ENCODE peak calls at places on chromosomes 13 and 19, in five cellular contexts. One of them, this sample, is unnamed.
A peak's percentile ranks its signal among the peaks of the same experiment; 100 is the strongest.

GRCh38 chr13:26787961-26788360 is 27.4 kb upstream of the GPR12 start:
- DNase-seq in RWPE1: no peak
- DNase-seq in upper lobe of right lung: no peak
- DNase-seq in nephron progenitor cell: no peak
- DNase-seq in lower leg skin: no peak
- DNase-seq in this sample: no peak

GRCh38 chr13:80817979-80818378 is 477.1 kb upstream of the SPRY2 start:
- DNase-seq in RWPE1: no peak
- DNase-seq in upper lobe of right lung: no peak
- DNase-seq in nephron progenitor cell: no peak
- DNase-seq in lower leg skin: no peak
- DNase-seq in this sample: no peak

GRCh38 chr19:48964205-48965032 is 690 bp upstream of the FTL start:
- DNase-seq in RWPE1: no peak
- DNase-seq in upper lobe of right lung: no peak
- DNase-seq in nephron progenitor cell: no peak
- DNase-seq in lower leg skin: no peak
- DNase-seq in this sample: no peak

GRCh38 chr19:33304760-33305647 is 2.7 kb upstream of the CEBPA start:
- DNase-seq in RWPE1: no peak
- DNase-seq in upper lobe of right lung: peak; percentile 83
- DNase-seq in nephron progenitor cell: no peak
- DNase-seq in lower leg skin: peak; percentile 74
- DNase-seq in this sample: no peak

GRCh38 chr13:113836917-113837553 is 26.8 kb downstream of the GAS6 start:
- DNase-seq in RWPE1: peak; percentile 77
- DNase-seq in upper lobe of right lung: no peak
- DNase-seq in nephron progenitor cell: no peak
- DNase-seq in lower leg skin: no peak
- DNase-seq in this sample: no peak

GRCh38 chr19:1251503-1252220 is 3.3 kb downstream of the MIDN start:
- DNase-seq in RWPE1: no peak
- DNase-seq in upper lobe of right lung: peak; percentile 94
- DNase-seq in nephron progenitor cell: peak; percentile 36
- DNase-seq in lower leg skin: peak; percentile 95
- DNase-seq in this sample: peak; percentile 80

GRCh38 chr19:44552324-44552723 is 22.8 kb upstream of the CEACAM20 start:
- DNase-seq in RWPE1: no peak
- DNase-seq in upper lobe of right lung: peak; percentile 66
- DNase-seq in nephron progenitor cell: peak; percentile 64
- DNase-seq in lower leg skin: no peak
- DNase-seq in this sample: peak; percentile 58

GRCh38 chr13:110433014-110433413 is 125.9 kb downstream of the COL4A2 start:
- DNase-seq in RWPE1: no peak
- DNase-seq in upper lobe of right lung: no peak
- DNase-seq in nephron progenitor cell: no peak
- DNase-seq in lower leg skin: peak; percentile 86
- DNase-seq in this sample: no peak

GRCh38 chr13:73397486-73398020 is 338.7 kb downstream of the KLF5 start:
- DNase-seq in RWPE1: no peak
- DNase-seq in upper lobe of right lung: no peak
- DNase-seq in nephron progenitor cell: no peak
- DNase-seq in lower leg skin: no peak
- DNase-seq in this sample: no peak

DNA sequence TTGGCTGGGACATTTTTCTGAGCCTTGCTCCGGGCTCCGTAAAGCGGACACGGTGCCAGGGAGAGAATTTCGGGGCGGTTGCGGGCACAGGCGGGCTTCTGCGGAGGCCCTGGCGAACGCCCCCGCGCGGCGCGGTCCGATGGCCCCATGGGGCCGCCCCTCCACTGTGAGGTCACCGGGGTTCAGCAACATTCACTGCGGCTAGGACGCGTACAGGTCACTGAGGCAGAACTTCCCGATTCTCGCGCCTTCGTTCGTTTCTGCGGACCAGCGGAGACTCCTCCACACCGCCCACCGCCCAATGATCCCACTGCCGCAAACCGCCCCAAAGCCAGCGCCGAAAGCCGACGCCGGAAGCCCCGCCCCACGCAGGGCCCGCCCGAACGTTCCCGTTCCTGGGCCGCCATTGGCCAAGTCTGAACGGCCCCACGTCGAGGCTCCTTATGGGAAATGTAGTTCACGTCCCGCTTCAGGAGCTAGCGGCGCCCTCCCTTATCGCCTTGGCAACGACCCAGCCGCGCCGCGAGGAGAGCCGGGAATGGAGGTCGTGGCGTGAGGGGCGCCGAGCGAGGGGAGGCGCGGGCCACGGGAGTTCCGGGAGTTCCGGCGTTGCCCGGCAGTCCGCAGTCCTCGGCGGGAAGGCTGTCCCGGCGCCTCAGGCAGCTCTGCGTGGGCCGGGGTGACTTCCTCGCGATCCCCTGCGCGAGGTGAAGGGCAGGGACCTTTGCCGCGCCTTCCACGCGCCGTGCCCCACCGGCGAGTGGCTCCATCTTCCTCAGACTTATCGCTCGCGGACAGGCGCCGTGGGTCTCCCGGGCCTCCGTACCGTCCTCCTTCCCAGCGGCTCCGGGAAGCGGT is at the start of gene ZNF584:
- DNase-seq in RWPE1: peak; percentile 91
- DNase-seq in upper lobe of right lung: peak; percentile 98
- DNase-seq in nephron progenitor cell: peak; percentile 98
- DNase-seq in lower leg skin: peak; percentile 98
- DNase-seq in this sample: peak; percentile 90
- TF ChIP-seq CTCF in RWPE1: peak; percentile 9
- TF ChIP-seq CTCF in upper lobe of right lung: no peak
- TF ChIP-seq CTCF in nephron progenitor cell: no peak
- TF ChIP-seq CTCF in lower leg skin: no peak
- TF ChIP-seq CTCF in this sample: peak; percentile 14

DNA sequence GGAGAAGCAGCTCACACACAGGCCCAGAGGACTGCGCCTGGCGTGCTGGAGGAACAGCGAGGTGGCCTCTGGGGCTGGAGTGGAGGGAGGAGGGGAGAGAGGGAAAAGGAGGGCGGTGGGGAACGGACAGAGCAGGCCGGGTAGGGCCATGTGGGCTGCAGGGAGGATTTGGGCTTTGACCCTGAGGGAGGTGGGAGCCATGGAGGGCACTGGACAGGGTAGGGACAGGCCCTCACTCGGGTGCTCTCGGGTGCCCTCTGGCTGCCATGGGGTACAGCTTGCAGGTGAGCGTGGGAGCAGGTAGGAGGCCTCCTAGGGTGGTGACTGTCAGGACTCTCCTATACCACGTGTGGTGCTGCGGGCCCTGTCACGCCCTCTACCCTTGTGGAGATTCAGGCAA is 22.8 kb downstream of the PLIN4 start:
- DNase-seq in RWPE1: peak; percentile 53
- DNase-seq in upper lobe of right lung: no peak
- DNase-seq in nephron progenitor cell: no peak
- DNase-seq in lower leg skin: no peak
- DNase-seq in this sample: peak; percentile 41
- TF ChIP-seq CTCF in RWPE1: peak; percentile 56
- TF ChIP-seq CTCF in upper lobe of right lung: peak; percentile 6
- TF ChIP-seq CTCF in nephron progenitor cell: no peak
- TF ChIP-seq CTCF in lower leg skin: no peak
- TF ChIP-seq CTCF in this sample: no peak

DNA sequence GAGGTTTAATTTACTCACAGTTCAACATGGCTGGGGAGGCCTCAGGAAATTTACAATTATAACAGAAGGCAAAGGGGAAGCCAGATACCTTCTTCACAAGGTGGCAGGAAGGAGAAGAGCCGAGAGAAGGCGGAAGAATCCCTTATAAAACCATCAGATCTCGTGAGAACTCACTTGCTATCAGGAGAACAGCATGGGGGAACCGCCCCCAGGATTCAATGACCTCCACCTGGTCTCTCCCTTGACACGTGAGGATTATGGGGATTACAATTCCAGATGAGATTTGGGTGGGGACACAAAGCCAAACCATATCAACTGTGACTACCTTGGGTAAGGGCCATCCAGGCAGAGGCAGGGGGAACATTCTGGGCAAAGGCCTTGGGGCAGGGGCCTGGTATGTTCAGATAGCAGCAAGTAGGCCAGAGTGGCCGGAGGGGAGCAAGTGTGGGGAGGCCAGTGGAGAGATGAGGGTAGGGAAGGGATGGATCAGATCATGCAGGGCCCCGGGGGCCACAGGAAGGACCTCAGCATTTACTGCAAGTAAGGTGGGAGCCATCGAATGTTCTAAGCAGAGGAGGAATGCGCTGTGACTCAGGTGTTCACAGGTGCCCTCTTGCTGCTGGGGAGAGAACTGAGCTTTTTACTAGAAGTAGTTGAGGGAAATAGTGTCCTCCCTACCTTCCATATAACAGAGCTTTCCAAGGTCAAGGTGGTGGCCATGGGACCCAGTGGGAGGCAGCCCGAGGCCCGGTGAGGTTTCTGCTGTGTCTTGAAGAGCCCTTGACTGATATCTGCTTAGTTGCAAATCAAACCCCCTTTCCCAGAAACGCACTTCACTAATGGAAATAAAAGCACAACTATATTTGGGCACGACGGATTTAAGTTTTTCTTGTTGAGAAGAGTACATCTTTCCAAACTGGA is 18.0 kb downstream of the RAB3D start:
- DNase-seq in RWPE1: no peak
- DNase-seq in upper lobe of right lung: no peak
- DNase-seq in nephron progenitor cell: no peak
- DNase-seq in lower leg skin: no peak
- DNase-seq in this sample: no peak
- TF ChIP-seq CTCF in RWPE1: no peak
- TF ChIP-seq CTCF in upper lobe of right lung: no peak
- TF ChIP-seq CTCF in nephron progenitor cell: no peak
- TF ChIP-seq CTCF in lower leg skin: no peak
- TF ChIP-seq CTCF in this sample: no peak

DNA sequence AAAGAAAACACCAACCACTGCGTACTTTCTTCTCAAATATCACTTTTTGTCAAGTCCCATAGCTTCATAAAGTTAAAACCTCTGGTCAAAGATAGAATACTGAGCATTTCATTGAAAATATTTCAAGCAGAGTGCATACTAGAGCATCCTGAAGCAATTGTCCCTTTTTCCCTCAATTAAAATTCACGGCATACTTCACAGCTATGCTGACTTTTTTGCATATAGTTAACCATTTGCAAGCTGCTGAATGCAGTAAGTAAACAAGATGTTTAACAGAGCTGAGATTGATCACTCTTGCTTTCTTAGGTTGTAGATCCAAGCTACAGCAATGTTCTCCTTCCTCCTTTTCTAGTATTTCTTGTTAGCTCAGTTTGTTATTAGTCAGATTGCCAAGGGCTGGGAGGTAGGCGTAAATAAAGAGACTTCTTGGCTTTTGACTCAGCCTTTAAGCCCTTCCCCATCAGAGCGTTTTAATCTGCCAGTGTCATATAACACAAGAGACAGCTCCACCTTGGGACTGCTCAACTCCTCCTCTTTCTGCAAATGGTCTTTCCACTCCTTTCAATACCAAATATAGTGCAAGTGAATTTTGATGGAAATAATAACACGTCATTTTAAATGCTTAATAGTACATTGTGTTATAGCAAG is at the start of gene SLITRK6:
- DNase-seq in RWPE1: peak; percentile 66
- DNase-seq in upper lobe of right lung: no peak
- DNase-seq in nephron progenitor cell: peak; percentile 11
- DNase-seq in lower leg skin: no peak
- DNase-seq in this sample: no peak
- TF ChIP-seq CTCF in RWPE1: peak; percentile 34
- TF ChIP-seq CTCF in upper lobe of right lung: no peak
- TF ChIP-seq CTCF in nephron progenitor cell: no peak
- TF ChIP-seq CTCF in lower leg skin: no peak
- TF ChIP-seq CTCF in this sample: no peak

DNA sequence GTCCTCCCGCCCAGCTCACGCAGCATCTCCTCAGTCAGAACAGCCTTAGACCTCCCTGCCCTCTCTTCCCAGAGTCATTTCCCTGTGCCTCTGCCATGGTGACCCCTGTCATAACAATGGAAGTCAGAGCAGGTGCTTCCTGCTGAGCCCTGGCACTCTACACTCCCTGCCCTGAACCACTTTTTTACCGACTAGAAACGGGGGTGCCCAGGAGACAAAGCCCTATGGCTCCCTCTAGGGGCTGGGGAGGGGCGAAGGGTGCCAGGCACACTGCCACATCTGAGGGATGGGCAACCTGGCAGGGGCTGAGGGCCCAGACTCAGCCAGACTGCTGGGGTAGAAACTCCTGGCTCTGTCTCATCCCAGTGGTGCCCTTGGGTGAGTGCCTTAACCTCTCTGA is 16.4 kb downstream of the ZNF574 start:
- DNase-seq in RWPE1: peak; percentile 45
- DNase-seq in upper lobe of right lung: no peak
- DNase-seq in nephron progenitor cell: no peak
- DNase-seq in lower leg skin: no peak
- DNase-seq in this sample: no peak
- TF ChIP-seq CTCF in RWPE1: no peak
- TF ChIP-seq CTCF in upper lobe of right lung: peak; percentile 43
- TF ChIP-seq CTCF in nephron progenitor cell: peak; percentile 19
- TF ChIP-seq CTCF in lower leg skin: no peak
- TF ChIP-seq CTCF in this sample: no peak

GRCh38 chr13:51933466-51934058 is 71.8 kb downstream of the CCDC70 start:
- DNase-seq in RWPE1: no peak
- DNase-seq in upper lobe of right lung: no peak
- DNase-seq in nephron progenitor cell: no peak
- DNase-seq in lower leg skin: no peak
- DNase-seq in this sample: no peak

GRCh38 chr13:51935326-51936171 is 73.8 kb downstream of the CCDC70 start:
- DNase-seq in RWPE1: peak; percentile 20
- DNase-seq in upper lobe of right lung: no peak
- DNase-seq in nephron progenitor cell: peak; percentile 26
- DNase-seq in lower leg skin: no peak
- DNase-seq in this sample: no peak

GRCh38 chr13:51932231-51932630 is 70.5 kb downstream of the CCDC70 start:
- DNase-seq in RWPE1: no peak
- DNase-seq in upper lobe of right lung: no peak
- DNase-seq in nephron progenitor cell: no peak
- DNase-seq in lower leg skin: peak; percentile 61
- DNase-seq in this sample: no peak

GRCh38 chr13:51931606-51932005 is 69.8 kb downstream of the CCDC70 start:
- DNase-seq in RWPE1: no peak
- DNase-seq in upper lobe of right lung: no peak
- DNase-seq in nephron progenitor cell: no peak
- DNase-seq in lower leg skin: peak; percentile 42
- DNase-seq in this sample: no peak

DNA sequence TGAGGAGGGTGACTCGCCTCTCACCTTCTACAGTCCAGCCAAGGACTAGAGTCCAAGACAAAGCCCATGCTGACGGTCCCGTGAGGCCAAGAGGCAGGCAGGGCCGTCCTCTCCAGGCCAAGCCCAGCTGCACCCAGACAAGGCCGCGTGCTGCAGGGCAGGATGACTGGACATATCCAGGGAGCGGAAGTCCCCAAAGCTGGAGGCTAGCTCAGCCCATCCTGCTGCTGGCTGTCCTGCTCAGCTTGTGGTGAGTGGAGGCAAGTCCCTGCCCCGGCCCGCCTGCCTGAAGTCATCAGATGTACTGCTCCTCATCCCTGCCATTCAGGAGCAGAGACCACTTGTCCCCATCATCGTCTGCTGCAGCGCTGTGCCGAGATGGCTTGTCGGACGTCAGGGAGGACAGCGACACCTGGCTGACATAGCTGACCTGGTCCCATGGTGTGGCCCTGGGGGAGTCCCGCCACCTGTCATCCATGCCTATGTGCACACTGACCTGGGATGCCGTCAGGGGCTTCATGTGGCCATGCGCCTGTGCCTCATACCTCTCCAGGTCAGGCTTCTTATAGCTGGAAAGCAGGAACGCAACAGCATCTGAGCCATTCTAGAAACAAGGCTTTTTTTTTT is 72.8 kb downstream of the CCDC70 start:
- DNase-seq in RWPE1: no peak
- DNase-seq in upper lobe of right lung: no peak
- DNase-seq in nephron progenitor cell: no peak
- DNase-seq in lower leg skin: no peak
- DNase-seq in this sample: no peak
- TF ChIP-seq CTCF in RWPE1: no peak
- TF ChIP-seq CTCF in upper lobe of right lung: no peak
- TF ChIP-seq CTCF in nephron progenitor cell: no peak
- TF ChIP-seq CTCF in lower leg skin: no peak
- TF ChIP-seq CTCF in this sample: no peak